ENCODE peak calls at places on chromosomes 2 and 18, in five cellular contexts. P is activated naive CD4-positive, alpha-beta T cell treated with Interleukin-2 at 50 U/mL for 16 hours; T is neural progenitor cell; D is HCT116; X is iris pigment epithelial cell. U is an unnamed sample.

GRCh38 chr2:108971661-108972566 is 17.1 kb downstream of the EDAR start:
- DNase-seq in X (no peak), T (no peak), D (peak; percentile 78), P (no peak), U (no peak)

GRCh38 chr2:239252433-239253200 is 148.2 kb downstream of the HDAC4 start:
- DNase-seq in X (no peak), T (no peak), P (no peak), D (no peak), U (no peak)

GRCh38 chr2:196725218-196725617 is 74.3 kb downstream of the GTF3C3 start:
- DNase-seq in X (peak; percentile 10), D (no peak), P (no peak), T (no peak), U (no peak)

GRCh38 chr2:181781082-181781786 is 100.9 kb upstream of the NEUROD1 start:
- DNase-seq in T (no peak), X (no peak), P (no peak), D (no peak), U (no peak)

GRCh38 chr2:24493713-24494112 is 2.7 kb downstream of the NCOA1 start:
- DNase-seq in X (peak; percentile 50), D (no peak), P (no peak), T (no peak), U (no peak)

GRCh38 chr2:144516981-144517824 is 2.7 kb downstream of the ZEB2 start:
- DNase-seq in X (peak; percentile 98), T (peak; percentile 67), P (peak; percentile 64), D (no peak), U (peak; percentile 68)

GRCh38 chr2:18719978-18720775 is 130.8 kb upstream of the NT5C1B start:
- DNase-seq in P (no peak), X (peak; percentile 75), D (no peak), T (no peak), U (no peak)

GRCh38 chr18:79523221-79523737 is 127.5 kb downstream of the NFATC1 start:
- DNase-seq in D (no peak), T (no peak), X (no peak), P (peak; percentile 78), U (peak; percentile 87)

GRCh38 chr2:74275228-74275627 is 68.0 kb downstream of the SLC4A5 start:
- DNase-seq in D (no peak), P (no peak), T (no peak), X (no peak), U (no peak)

GRCh38 chr2:43311276-43311675 is 84.9 kb upstream of the ZFP36L2 start:
- DNase-seq in P (no peak), T (no peak), D (no peak), X (peak; percentile 95), U (no peak)

GRCh38 chr18:68604256-68604655 is 110.7 kb downstream of the TMX3 start:
- DNase-seq in D (no peak), X (peak; percentile 35), T (no peak), P (no peak), U (no peak)

GRCh38 chr2:211035548-211036185 is 479.3 kb downstream of the CPS1 start:
- DNase-seq in P (no peak), T (peak; percentile 53), X (peak; percentile 36), D (peak; percentile 22), U (no peak)

GRCh38 chr2:196234672-196235071 is 63.3 kb upstream of the STK17B start:
- DNase-seq in X (peak; percentile 90), P (peak; percentile 68), D (no peak), T (no peak), U (peak; percentile 84)

GRCh38 chr2:27831279-27832050 is 58.7 kb downstream of the RBKS start:
- DNase-seq in T (no peak), X (peak; percentile 72), P (no peak), D (no peak), U (no peak)

GRCh38 chr2:62604336-62604735 is 98.3 kb upstream of the TMEM17 start:
- DNase-seq in D (no peak), T (no peak), P (no peak), X (peak; percentile 44), U (no peak)

GRCh38 chr2:66301073-66301766 is 133.7 kb upstream of the MEIS1 start:
- DNase-seq in D (no peak), X (peak; percentile 2), T (no peak), P (no peak), U (no peak)

GRCh38 chr2:98545591-98545990 is 62.7 kb downstream of the COA5 start:
- DNase-seq in D (no peak), P (no peak), T (no peak), X (no peak), U (no peak)

GRCh38 chr2:154600931-154601494 is 97.5 kb upstream of the KCNJ3 start:
- DNase-seq in X (no peak), T (no peak), P (no peak), D (no peak), U (no peak)

GRCh38 chr2:147182260-147182659 is 662.6 kb upstream of the ACVR2A start:
- DNase-seq in D (no peak), T (no peak), X (no peak), P (peak; percentile 70), U (peak; percentile 82)

U was measured in activated CD4-positive, alpha-beta memory T cell treated with anti-CD3 and anti-CD28 coated beads for 36 hours.